ENCODE peak calls at places on chromosomes 5 and 9, in six cellular contexts. V, R, Z, M, C and T are unnamed samples.
A peak's percentile ranks its signal among the peaks of the same experiment; 100 is the strongest.

GRCh38 chr5:40606077-40606765 is 73.5 kb upstream of the PTGER4 start:
- DNase-seq in V (no peak), R (no peak), Z (no peak), M (no peak), C (no peak), T (no peak)

GRCh38 chr5:132777209-132778069 is at the start of gene SEPTIN8:
- DNase-seq in V (peak; percentile 91), R (peak; percentile 54), Z (no peak), M (peak; percentile 31), C (peak; percentile 15), T (peak; percentile 31)

GRCh38 chr5:77358566-77359205 is 133.4 kb downstream of the WDR41 start:
- DNase-seq in V (no peak), R (no peak), Z (no peak), M (no peak), C (no peak), T (no peak)

GRCh38 chr5:138469540-138470321 is 4.5 kb downstream of the EGR1 start:
- DNase-seq in V (no peak), R (no peak), Z (no peak), M (no peak), C (no peak), T (peak; percentile 90)

GRCh38 chr9:124776613-124776951 is 351 bp upstream of the OLFML2A start:
- DNase-seq in V (no peak), R (no peak), Z (no peak), M (no peak), C (no peak), T (no peak)

GRCh38 chr5:158513490-158514301 is 586.0 kb downstream of the EBF1 start:
- DNase-seq in V (peak; percentile 15), R (no peak), Z (no peak), M (no peak), C (no peak), T (no peak)

GRCh38 chr5:148928141-148928540 is 101.7 kb downstream of the ADRB2 start:
- DNase-seq in V (no peak), R (no peak), Z (no peak), M (no peak), C (no peak), T (no peak)

GRCh38 chr9:33878691-33879366 is 61.9 kb downstream of the UBE2R2 start:
- DNase-seq in V (no peak), R (no peak), Z (no peak), M (no peak), C (no peak), T (no peak)

GRCh38 chr9:3435732-3436131 is 90.1 kb downstream of the RFX3 start:
- DNase-seq in V (no peak), R (no peak), Z (no peak), M (no peak), C (no peak), T (no peak)

GRCh38 chr5:154189256-154189818 is 1.2 kb upstream of the GALNT10 start:
- DNase-seq in V (no peak), R (no peak), Z (no peak), M (no peak), C (no peak), T (peak; percentile 4)

GRCh38 chr5:44807269-44807668 is 1.5 kb upstream of the MRPS30 start:
- DNase-seq in V (no peak), R (no peak), Z (no peak), M (no peak), C (no peak), T (peak; percentile 84)

GRCh38 chr5:14581891-14582796 is 552 bp downstream of the OTULINL start:
- DNase-seq in V (peak; percentile 66), R (peak; percentile 80), Z (peak; percentile 75), M (peak; percentile 68), C (peak; percentile 73), T (peak; percentile 81)

GRCh38 chr5:91875133-91875779 is 492.1 kb upstream of the ARRDC3 start:
- DNase-seq in V (no peak), R (no peak), Z (no peak), M (no peak), C (no peak), T (no peak)

GRCh38 chr5:158832096-158832495 is 267.6 kb downstream of the EBF1 start:
- DNase-seq in V (no peak), R (no peak), Z (peak; percentile 61), M (no peak), C (no peak), T (no peak)

GRCh38 chr9:108939975-108940374 is 5.8 kb downstream of the ABITRAM start:
- DNase-seq in V (no peak), R (no peak), Z (no peak), M (no peak), C (no peak), T (no peak)

GRCh38 chr5:45037927-45038326 is 229.2 kb downstream of the MRPS30 start:
- DNase-seq in V (no peak), R (no peak), Z (no peak), M (no peak), C (no peak), T (no peak)

GRCh38 chr9:137492464-137493162 is 33.5 kb upstream of the NSMF start:
- DNase-seq in V (peak; percentile 72), R (no peak), Z (no peak), M (peak; percentile 11), C (no peak), T (peak; percentile 30)

GRCh38 chr5:96817496-96817895 is 9.8 kb upstream of the ERAP1 start:
- DNase-seq in V (no peak), R (no peak), Z (no peak), M (no peak), C (no peak), T (no peak)

GRCh38 chr5:107566537-107566875 is 104.2 kb downstream of the EFNA5 start:
- DNase-seq in V (no peak), R (no peak), Z (no peak), M (no peak), C (no peak), T (no peak)

GRCh38 chr5:61969761-61970160 is 336.2 kb upstream of the KIF2A start:
- DNase-seq in V (no peak), R (no peak), Z (no peak), M (no peak), C (no peak), T (no peak)

GRCh38 chr5:111494350-111494999 is 17.9 kb downstream of the STARD4 start:
- DNase-seq in V (no peak), R (peak; percentile 34), Z (no peak), M (no peak), C (no peak), T (no peak)

GRCh38 chr9:126375386-126375785 is 48.8 kb downstream of the MVB12B start:
- DNase-seq in V (no peak), R (no peak), Z (no peak), M (no peak), C (no peak), T (no peak)

GRCh38 chr5:18003784-18004183 is 369.5 kb downstream of the TAF11L14 start:
- DNase-seq in V (no peak), R (no peak), Z (no peak), M (no peak), C (no peak), T (no peak)

GRCh38 chr9:6873862-6874261 is 116.1 kb downstream of the KDM4C start:
- DNase-seq in V (no peak), R (no peak), Z (no peak), M (no peak), C (no peak), T (no peak)

GRCh38 chr5:174529925-174530681 is 194.3 kb upstream of the MSX2 start:
- DNase-seq in V (no peak), R (no peak), Z (no peak), M (no peak), C (no peak), T (no peak)

GRCh38 chr9:91954841-91955471 is 4.9 kb upstream of the ROR2 start:
- DNase-seq in V (peak; percentile 60), R (peak; percentile 53), Z (peak; percentile 32), M (peak; percentile 28), C (no peak), T (peak; percentile 68)

GRCh38 chr5:180825768-180826525 is 23.3 kb upstream of the MGAT1 start:
- DNase-seq in V (no peak), R (peak; percentile 64), Z (no peak), M (peak; percentile 43), C (no peak), T (peak; percentile 87)

GRCh38 chr9:37107701-37108100 is 12.7 kb upstream of the ZCCHC7 start:
- DNase-seq in V (no peak), R (no peak), Z (no peak), M (no peak), C (no peak), T (no peak)

GRCh38 chr5:95995947-95996489 is 34.4 kb upstream of the ELL2 start:
- DNase-seq in V (no peak), R (no peak), Z (no peak), M (no peak), C (no peak), T (no peak)

GRCh38 chr5:181223729-181224389 is 778 bp downstream of the TRIM41 start:
- DNase-seq in V (peak; percentile 59), R (no peak), Z (no peak), M (no peak), C (no peak), T (no peak)